ENCODE peak calls at places on chromosomes 7 and 10, in ten cellular contexts. One of them, this sample, is unnamed.

GRCh38 chr10:35400600-35401268 is 64.4 kb downstream of the CCNY start:
- DNase-seq in neural crest cell: no peak
- DNase-seq in adrenal gland: no peak
- DNase-seq in transverse colon: no peak
- DNase-seq in cardiac fibroblast: no peak
- DNase-seq in dorsolateral prefrontal cortex: no peak
- DNase-seq in AG04450: no peak
- DNase-seq in kidney epithelial cell: no peak
- DNase-seq in ovary: no peak
- DNase-seq in choroid plexus epithelial cell: no peak
- DNase-seq in this sample: no peak

GRCh38 chr7:127107601-127108007 is 145.1 kb downstream of the GRM8 start:
- DNase-seq in AG04450: peak
- DNase-seq in adrenal gland: peak
- DNase-seq in cardiac fibroblast: peak
- DNase-seq in choroid plexus epithelial cell: peak
- DNase-seq in transverse colon: peak
- DNase-seq in kidney epithelial cell: peak
- DNase-seq in dorsolateral prefrontal cortex: no peak
- DNase-seq in neural crest cell: peak
- DNase-seq in ovary: no peak
- DNase-seq in this sample: peak

GRCh38 chr7:157990226-157990877 is 597.3 kb downstream of the PTPRN2 start:
- DNase-seq in AG04450: no peak
- DNase-seq in neural crest cell: no peak
- DNase-seq in choroid plexus epithelial cell: no peak
- DNase-seq in kidney epithelial cell: no peak
- DNase-seq in transverse colon: no peak
- DNase-seq in dorsolateral prefrontal cortex: no peak
- DNase-seq in cardiac fibroblast: no peak
- DNase-seq in ovary: no peak
- DNase-seq in adrenal gland: no peak
- DNase-seq in this sample: no peak

GRCh38 chr10:103792547-103792946 is 62.8 kb downstream of the SH3PXD2A start:
- DNase-seq in AG04450: peak
- DNase-seq in choroid plexus epithelial cell: peak
- DNase-seq in neural crest cell: no peak
- DNase-seq in transverse colon: no peak
- DNase-seq in cardiac fibroblast: peak
- DNase-seq in dorsolateral prefrontal cortex: no peak
- DNase-seq in adrenal gland: no peak
- DNase-seq in ovary: no peak
- DNase-seq in kidney epithelial cell: no peak
- DNase-seq in this sample: peak

GRCh38 chr7:400901-401485 is 111.0 kb downstream of the FOXL3 start:
- DNase-seq in AG04450: no peak
- DNase-seq in ovary: no peak
- DNase-seq in dorsolateral prefrontal cortex: no peak
- DNase-seq in choroid plexus epithelial cell: no peak
- DNase-seq in cardiac fibroblast: no peak
- DNase-seq in transverse colon: peak
- DNase-seq in adrenal gland: no peak
- DNase-seq in kidney epithelial cell: no peak
- DNase-seq in neural crest cell: no peak
- DNase-seq in this sample: no peak

GRCh38 chr7:69597278-69598076 is 798 bp upstream of the AUTS2 start:
- DNase-seq in AG04450: no peak
- DNase-seq in kidney epithelial cell: no peak
- DNase-seq in choroid plexus epithelial cell: no peak
- DNase-seq in ovary: no peak
- DNase-seq in transverse colon: no peak
- DNase-seq in dorsolateral prefrontal cortex: no peak
- DNase-seq in neural crest cell: peak
- DNase-seq in adrenal gland: peak
- DNase-seq in cardiac fibroblast: no peak
- DNase-seq in this sample: no peak

GRCh38 chr7:39683216-39683845 is 60.0 kb downstream of the RALA start:
- DNase-seq in dorsolateral prefrontal cortex: no peak
- DNase-seq in AG04450: no peak
- DNase-seq in choroid plexus epithelial cell: peak
- DNase-seq in kidney epithelial cell: no peak
- DNase-seq in neural crest cell: no peak
- DNase-seq in ovary: no peak
- DNase-seq in transverse colon: no peak
- DNase-seq in adrenal gland: no peak
- DNase-seq in cardiac fibroblast: peak
- DNase-seq in this sample: peak

GRCh38 chr7:129914536-129915272 is 38.1 kb downstream of the UBE2H start:
- DNase-seq in adrenal gland: no peak
- DNase-seq in choroid plexus epithelial cell: no peak
- DNase-seq in neural crest cell: no peak
- DNase-seq in ovary: no peak
- DNase-seq in AG04450: no peak
- DNase-seq in kidney epithelial cell: no peak
- DNase-seq in transverse colon: no peak
- DNase-seq in dorsolateral prefrontal cortex: no peak
- DNase-seq in cardiac fibroblast: peak
- DNase-seq in this sample: peak

GRCh38 chr10:68938117-68938516 is 17.9 kb upstream of the DDX21 start:
- DNase-seq in cardiac fibroblast: peak
- DNase-seq in choroid plexus epithelial cell: peak
- DNase-seq in dorsolateral prefrontal cortex: no peak
- DNase-seq in adrenal gland: no peak
- DNase-seq in AG04450: no peak
- DNase-seq in ovary: peak
- DNase-seq in transverse colon: no peak
- DNase-seq in neural crest cell: no peak
- DNase-seq in kidney epithelial cell: no peak
- DNase-seq in this sample: no peak

GRCh38 chr7:141386881-141387280 is 164.3 kb upstream of the AGK start:
- DNase-seq in kidney epithelial cell: no peak
- DNase-seq in adrenal gland: no peak
- DNase-seq in dorsolateral prefrontal cortex: no peak
- DNase-seq in AG04450: no peak
- DNase-seq in choroid plexus epithelial cell: no peak
- DNase-seq in cardiac fibroblast: no peak
- DNase-seq in neural crest cell: no peak
- DNase-seq in transverse colon: no peak
- DNase-seq in ovary: no peak
- DNase-seq in this sample: no peak

GRCh38 chr10:18683427-18683826 is 24.2 kb downstream of the ARL5B start:
- DNase-seq in choroid plexus epithelial cell: peak
- DNase-seq in adrenal gland: no peak
- DNase-seq in neural crest cell: no peak
- DNase-seq in transverse colon: no peak
- DNase-seq in cardiac fibroblast: peak
- DNase-seq in dorsolateral prefrontal cortex: no peak
- DNase-seq in kidney epithelial cell: no peak
- DNase-seq in AG04450: no peak
- DNase-seq in ovary: no peak
- DNase-seq in this sample: peak

GRCh38 chr7:100022621-100023020 is 7.2 kb downstream of the ZKSCAN1 start:
- DNase-seq in adrenal gland: peak
- DNase-seq in neural crest cell: no peak
- DNase-seq in transverse colon: peak
- DNase-seq in choroid plexus epithelial cell: no peak
- DNase-seq in ovary: no peak
- DNase-seq in dorsolateral prefrontal cortex: no peak
- DNase-seq in kidney epithelial cell: no peak
- DNase-seq in cardiac fibroblast: no peak
- DNase-seq in AG04450: no peak
- DNase-seq in this sample: no peak

GRCh38 chr7:33196194-33196593 is 66.8 kb downstream of the BBS9 start:
- DNase-seq in dorsolateral prefrontal cortex: no peak
- DNase-seq in adrenal gland: no peak
- DNase-seq in choroid plexus epithelial cell: peak
- DNase-seq in transverse colon: no peak
- DNase-seq in kidney epithelial cell: no peak
- DNase-seq in cardiac fibroblast: no peak
- DNase-seq in neural crest cell: no peak
- DNase-seq in AG04450: no peak
- DNase-seq in ovary: no peak
- DNase-seq in this sample: no peak

GRCh38 chr10:112689327-112689726 is 242.3 kb downstream of the VTI1A start:
- DNase-seq in cardiac fibroblast: peak
- DNase-seq in choroid plexus epithelial cell: peak
- DNase-seq in neural crest cell: peak
- DNase-seq in ovary: peak
- DNase-seq in adrenal gland: no peak
- DNase-seq in AG04450: no peak
- DNase-seq in dorsolateral prefrontal cortex: no peak
- DNase-seq in kidney epithelial cell: no peak
- DNase-seq in transverse colon: peak
- DNase-seq in this sample: no peak
- TF ChIP-seq CTCF in cardiac fibroblast: peak
- TF ChIP-seq CTCF in choroid plexus epithelial cell: peak
- TF ChIP-seq CTCF in neural crest cell: peak
- TF ChIP-seq CTCF in ovary: no peak
- TF ChIP-seq CTCF in adrenal gland: no peak
- TF ChIP-seq CTCF in AG04450: peak
- TF ChIP-seq CTCF in dorsolateral prefrontal cortex: peak
- TF ChIP-seq CTCF in kidney epithelial cell: peak
- TF ChIP-seq CTCF in transverse colon: peak
- TF ChIP-seq CTCF in this sample: peak

GRCh38 chr7:37645276-37646040 is 38.1 kb upstream of the GPR141 start:
- DNase-seq in neural crest cell: no peak
- DNase-seq in ovary: no peak
- DNase-seq in AG04450: no peak
- DNase-seq in transverse colon: no peak
- DNase-seq in cardiac fibroblast: no peak
- DNase-seq in adrenal gland: no peak
- DNase-seq in choroid plexus epithelial cell: no peak
- DNase-seq in dorsolateral prefrontal cortex: no peak
- DNase-seq in kidney epithelial cell: no peak
- DNase-seq in this sample: no peak

GRCh38 chr7:37642028-37642540 is 41.5 kb upstream of the GPR141 start:
- DNase-seq in kidney epithelial cell: no peak
- DNase-seq in dorsolateral prefrontal cortex: no peak
- DNase-seq in cardiac fibroblast: no peak
- DNase-seq in choroid plexus epithelial cell: no peak
- DNase-seq in ovary: no peak
- DNase-seq in adrenal gland: no peak
- DNase-seq in transverse colon: no peak
- DNase-seq in neural crest cell: no peak
- DNase-seq in AG04450: no peak
- DNase-seq in this sample: no peak

GRCh38 chr7:37643876-37644275 is 39.7 kb upstream of the GPR141 start:
- DNase-seq in cardiac fibroblast: no peak
- DNase-seq in ovary: no peak
- DNase-seq in neural crest cell: no peak
- DNase-seq in adrenal gland: no peak
- DNase-seq in transverse colon: no peak
- DNase-seq in choroid plexus epithelial cell: no peak
- DNase-seq in dorsolateral prefrontal cortex: no peak
- DNase-seq in kidney epithelial cell: no peak
- DNase-seq in AG04450: no peak
- DNase-seq in this sample: no peak
- TF ChIP-seq CTCF in cardiac fibroblast: no peak
- TF ChIP-seq CTCF in ovary: no peak
- TF ChIP-seq CTCF in neural crest cell: no peak
- TF ChIP-seq CTCF in adrenal gland: no peak
- TF ChIP-seq CTCF in transverse colon: no peak
- TF ChIP-seq CTCF in choroid plexus epithelial cell: no peak
- TF ChIP-seq CTCF in dorsolateral prefrontal cortex: no peak
- TF ChIP-seq CTCF in kidney epithelial cell: no peak
- TF ChIP-seq CTCF in AG04450: no peak
- TF ChIP-seq CTCF in this sample: no peak

GRCh38 chr10:117274509-117274908 is 33.6 kb downstream of the SLC18A2 start:
- DNase-seq in cardiac fibroblast: no peak
- DNase-seq in ovary: no peak
- DNase-seq in AG04450: no peak
- DNase-seq in neural crest cell: no peak
- DNase-seq in kidney epithelial cell: no peak
- DNase-seq in choroid plexus epithelial cell: no peak
- DNase-seq in dorsolateral prefrontal cortex: no peak
- DNase-seq in transverse colon: no peak
- DNase-seq in adrenal gland: no peak
- DNase-seq in this sample: no peak
- TF ChIP-seq CTCF in cardiac fibroblast: no peak
- TF ChIP-seq CTCF in ovary: no peak
- TF ChIP-seq CTCF in AG04450: no peak
- TF ChIP-seq CTCF in neural crest cell: no peak
- TF ChIP-seq CTCF in kidney epithelial cell: no peak
- TF ChIP-seq CTCF in choroid plexus epithelial cell: no peak
- TF ChIP-seq CTCF in dorsolateral prefrontal cortex: no peak
- TF ChIP-seq CTCF in transverse colon: no peak
- TF ChIP-seq CTCF in adrenal gland: no peak
- TF ChIP-seq CTCF in this sample: no peak

GRCh38 chr7:104271948-104272347 is 56.5 kb upstream of the LHFPL3 start:
- DNase-seq in cardiac fibroblast: no peak
- DNase-seq in neural crest cell: no peak
- DNase-seq in choroid plexus epithelial cell: no peak
- DNase-seq in AG04450: no peak
- DNase-seq in kidney epithelial cell: no peak
- DNase-seq in transverse colon: no peak
- DNase-seq in ovary: no peak
- DNase-seq in adrenal gland: no peak
- DNase-seq in dorsolateral prefrontal cortex: no peak
- DNase-seq in this sample: no peak

GRCh38 chr7:104272767-104273384 is 55.5 kb upstream of the LHFPL3 start:
- DNase-seq in AG04450: peak
- DNase-seq in cardiac fibroblast: peak
- DNase-seq in adrenal gland: no peak
- DNase-seq in ovary: no peak
- DNase-seq in choroid plexus epithelial cell: peak
- DNase-seq in transverse colon: no peak
- DNase-seq in dorsolateral prefrontal cortex: no peak
- DNase-seq in kidney epithelial cell: no peak
- DNase-seq in neural crest cell: no peak
- DNase-seq in this sample: peak

GRCh38 chr7:104264281-104264680 is 56.5 kb upstream of the ORC5 start:
- DNase-seq in dorsolateral prefrontal cortex: no peak
- DNase-seq in ovary: no peak
- DNase-seq in choroid plexus epithelial cell: peak
- DNase-seq in transverse colon: no peak
- DNase-seq in AG04450: no peak
- DNase-seq in kidney epithelial cell: no peak
- DNase-seq in neural crest cell: no peak
- DNase-seq in cardiac fibroblast: peak
- DNase-seq in adrenal gland: no peak
- DNase-seq in this sample: no peak

DNA sequence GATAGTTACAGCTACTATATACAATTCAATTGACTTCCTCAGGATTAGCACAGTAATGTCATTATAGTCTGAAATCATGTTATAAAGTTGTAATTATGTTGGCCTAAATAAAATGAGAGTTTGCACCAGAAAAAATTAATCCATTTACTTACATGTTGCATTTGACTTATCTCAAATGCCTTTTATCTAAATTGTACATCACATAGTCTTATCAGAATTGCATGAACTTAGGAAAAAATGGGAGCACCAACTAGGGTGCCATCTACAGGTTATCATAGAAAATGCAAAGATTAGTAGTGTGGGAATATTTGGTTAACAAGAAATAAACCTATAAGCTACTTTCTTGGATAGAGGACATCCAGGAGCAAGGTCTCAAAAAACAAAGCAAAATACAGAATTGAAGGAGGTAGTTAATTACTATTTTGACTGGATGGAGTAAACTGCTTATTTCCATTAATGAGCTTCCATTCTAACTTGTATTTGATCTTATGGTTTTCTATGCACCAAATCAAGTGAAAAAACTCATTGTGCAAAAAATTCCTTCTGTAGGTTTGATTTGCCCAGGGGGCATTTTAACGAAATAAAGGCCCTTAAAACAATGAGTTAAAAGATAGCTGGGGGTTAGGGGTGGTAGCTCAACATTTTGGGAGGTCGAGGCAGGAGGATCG is 60.0 kb upstream of the ORC5 start:
- DNase-seq in ovary: no peak
- DNase-seq in choroid plexus epithelial cell: peak
- DNase-seq in neural crest cell: no peak
- DNase-seq in kidney epithelial cell: no peak
- DNase-seq in dorsolateral prefrontal cortex: no peak
- DNase-seq in transverse colon: no peak
- DNase-seq in cardiac fibroblast: peak
- DNase-seq in adrenal gland: no peak
- DNase-seq in AG04450: no peak
- DNase-seq in this sample: peak
- TF ChIP-seq CTCF in ovary: no peak
- TF ChIP-seq CTCF in choroid plexus epithelial cell: peak
- TF ChIP-seq CTCF in neural crest cell: peak
- TF ChIP-seq CTCF in kidney epithelial cell: peak
- TF ChIP-seq CTCF in dorsolateral prefrontal cortex: peak
- TF ChIP-seq CTCF in transverse colon: no peak
- TF ChIP-seq CTCF in cardiac fibroblast: peak
- TF ChIP-seq CTCF in adrenal gland: peak
- TF ChIP-seq CTCF in AG04450: peak
- TF ChIP-seq CTCF in this sample: peak